ENCODE peak calls at places on chromosomes 5 and 9, in six cellular contexts. Q is adrenal gland; L is uterus; U is spleen; Y is CD8-positive, alpha-beta memory T cell; M is A549. S is an unnamed sample.

GRCh38 chr9:121684381-121685145 is 33.1 kb downstream of the DAB2IP start:
- DNase-seq in Q (no peak), U (peak; percentile 78), Y (no peak), M (peak; percentile 60), L (peak; percentile 50), S (no peak)

GRCh38 chr9:123686131-123686848 is 243.6 kb downstream of the DENND1A start:
- DNase-seq in U (no peak), L (no peak), Q (peak; percentile 75), M (no peak), Y (no peak), S (peak; percentile 22)

GRCh38 chr5:110869927-110870326 is 131.1 kb downstream of the SLC25A46 start:
- DNase-seq in Q (no peak), M (no peak), L (no peak), U (no peak), Y (no peak), S (no peak)

GRCh38 chr9:131287366-131287765 is 2.2 kb upstream of the PLPP7 start:
- DNase-seq in Y (no peak), L (no peak), Q (no peak), M (no peak), U (no peak), S (no peak)

GRCh38 chr5:132953710-132954109 is 9.7 kb downstream of the AFF4 start:
- DNase-seq in Q (no peak), L (no peak), Y (no peak), U (no peak), M (no peak), S (no peak)

GRCh38 chr9:99181621-99182020 is 40.1 kb downstream of the ALG2 start:
- DNase-seq in M (no peak), Y (no peak), U (no peak), L (no peak), Q (no peak), S (no peak)

GRCh38 chr9:117073539-117074336 is 341.1 kb downstream of the ASTN2 start:
- DNase-seq in L (no peak), Q (peak; percentile 60), Y (no peak), M (peak; percentile 15), U (no peak), S (no peak)

GRCh38 chr9:31541626-31542025 is 842.8 kb upstream of the ACO1 start:
- DNase-seq in Y (no peak), Q (no peak), L (no peak), U (no peak), M (no peak), S (no peak)

GRCh38 chr5:65190328-65191053 is 291.2 kb downstream of the ADAMTS6 start:
- DNase-seq in U (no peak), Y (no peak), L (no peak), M (no peak), Q (no peak), S (peak; percentile 89)

GRCh38 chr9:98339987-98340564 is 84.6 kb upstream of the TBC1D2 start:
- DNase-seq in L (no peak), M (no peak), Y (no peak), Q (no peak), U (no peak), S (no peak)

GRCh38 chr5:152246401-152246800 is 158.7 kb downstream of the NMUR2 start:
- DNase-seq in L (no peak), U (no peak), M (no peak), Q (no peak), Y (no peak), S (no peak)

GRCh38 chr5:37696190-37697021 is 143.4 kb downstream of the GDNF start:
- DNase-seq in M (no peak), Q (no peak), U (no peak), L (no peak), Y (no peak), S (peak; percentile 73)

GRCh38 chr5:123091258-123091987 is 2.4 kb downstream of the PRDM6 start:
- DNase-seq in Y (no peak), M (no peak), U (no peak), Q (no peak), L (no peak), S (no peak)

GRCh38 chr5:91598216-91598615 is 215.1 kb upstream of the ARRDC3 start:
- DNase-seq in M (no peak), L (no peak), Q (no peak), U (no peak), Y (no peak), S (no peak)

GRCh38 chr5:136906545-136906944 is 541.2 kb upstream of the TRPC7 start:
- DNase-seq in L (no peak), M (no peak), Y (no peak), Q (no peak), U (no peak), S (peak; percentile 43)

GRCh38 chr9:137880160-137880975 is 2.8 kb downstream of the CACNA1B start:
- DNase-seq in Y (no peak), L (no peak), M (no peak), Q (no peak), U (no peak), S (no peak)

GRCh38 chr5:168707646-168708300 is 128.6 kb upstream of the PANK3 start:
- DNase-seq in L (no peak), M (no peak), U (no peak), Y (no peak), Q (peak; percentile 34), S (no peak)

GRCh38 chr9:124098141-124098905 is 86.8 kb downstream of the LHX2 start:
- DNase-seq in Q (no peak), Y (no peak), L (no peak), U (no peak), M (no peak), S (no peak)

GRCh38 chr9:63859475-63860215 is 1425.4 kb downstream of the FOXD4L5 start:
- DNase-seq in U (peak; percentile 71), L (peak; percentile 20), Y (peak; percentile 38), M (peak; percentile 30), Q (peak; percentile 65), S (no peak)

GRCh38 chr9:95204710-95205109 is 112.8 kb downstream of the FANCC start:
- DNase-seq in Y (no peak), U (no peak), L (no peak), M (no peak), Q (no peak), S (no peak)

GRCh38 chr5:73764996-73765395 is 139.0 kb downstream of the ARHGEF28 start:
- DNase-seq in Q (no peak), L (no peak), M (no peak), Y (no peak), U (no peak), S (no peak)

GRCh38 chr9:13532407-13532806 is 252.9 kb upstream of the MPDZ start:
- DNase-seq in M (no peak), L (no peak), Q (no peak), Y (no peak), U (no peak), S (peak; percentile 6)

GRCh38 chr9:92762781-92763708 is 1.6 kb downstream of the BICD2 start:
- DNase-seq in U (peak; percentile 82), Y (no peak), M (no peak), Q (peak; percentile 54), L (no peak), S (no peak)

GRCh38 chr5:66960373-66961137 is 236.0 kb downstream of the CD180 start:
- DNase-seq in Q (peak; percentile 60), M (no peak), Y (no peak), L (no peak), U (no peak), S (no peak)

GRCh38 chr9:117414220-117414905 is 494 bp downstream of the ASTN2 start:
- DNase-seq in L (no peak), Q (peak; percentile 61), U (no peak), Y (no peak), M (no peak), S (no peak)

DNA sequence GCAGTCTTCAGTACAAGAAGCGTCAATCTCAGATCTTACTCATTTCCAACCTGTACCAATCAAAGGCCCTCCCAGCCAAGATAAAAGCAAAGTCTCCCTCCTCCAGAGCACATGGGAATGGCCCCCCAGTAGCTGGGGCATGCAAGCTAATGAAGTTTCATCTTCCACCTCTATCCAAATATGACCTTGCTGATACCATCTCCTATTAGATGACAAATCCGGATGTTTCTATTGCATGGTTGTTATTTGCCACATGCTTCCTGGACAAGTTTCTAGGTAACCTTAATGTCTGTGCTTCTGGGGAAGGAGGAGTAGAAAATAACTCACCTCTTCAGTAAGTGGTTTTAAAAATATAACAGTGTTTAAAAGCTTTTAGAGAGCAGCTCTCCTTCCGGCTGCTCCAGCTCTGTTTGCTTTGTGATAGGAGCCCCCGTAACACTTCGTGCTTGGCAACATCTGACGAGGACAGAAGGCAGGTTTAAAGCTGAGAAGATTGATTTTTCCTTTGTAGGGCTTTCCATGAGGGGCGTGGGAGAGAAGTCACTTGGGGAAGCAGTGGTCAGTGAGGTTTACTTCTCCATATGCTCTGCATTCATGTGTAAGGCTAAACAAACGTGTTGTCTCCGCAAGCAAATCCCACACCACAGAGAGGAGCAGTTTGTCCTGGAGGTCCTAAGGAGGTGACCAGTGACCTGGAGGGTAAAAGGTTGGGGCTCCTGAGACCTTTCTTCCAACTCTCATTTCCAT is 40.3 kb upstream of the GLRX start:
- DNase-seq in L (no peak), M (no peak), U (no peak), Q (no peak), Y (no peak), S (no peak)
- H3K27ac ChIP-seq in L (peak overlapping the region; percentile 57), M (peak overlapping the region; percentile 82), U (no peak overlapping the region), Q (peak overlapping the region; percentile 14), Y (no peak overlapping the region), S (peak overlapping the region; percentile 96)

GRCh38 chr5:76401801-76402250 is 1.3 kb upstream of the IQGAP2 start:
- DNase-seq in M (no peak), L (no peak), U (peak; percentile 81), Q (no peak), Y (no peak), S (no peak)
- H3K27ac ChIP-seq in M (peak overlapping the region; percentile 86), L (no peak overlapping the region), U (peak overlapping the region; percentile 93), Q (peak overlapping the region; percentile 65), Y (peak overlapping the region; percentile 94), S (no peak overlapping the region)

GRCh38 chr9:110746211-110746930 is 77.8 kb downstream of the MUSK start:
- DNase-seq in M (no peak), Q (no peak), U (no peak), Y (no peak), L (no peak), S (no peak)

GRCh38 chr9:110748251-110748893 is 79.8 kb downstream of the MUSK start:
- DNase-seq in Y (no peak), Q (no peak), M (no peak), L (no peak), U (no peak), S (peak; percentile 64)

GRCh38 chr9:110745656-110746055 is 77.1 kb downstream of the MUSK start:
- DNase-seq in Y (no peak), M (no peak), L (no peak), U (no peak), Q (no peak), S (no peak)

GRCh38 chr9:110742741-110743371 is 74.3 kb downstream of the MUSK start:
- DNase-seq in Y (no peak), Q (no peak), L (no peak), M (no peak), U (no peak), S (no peak)

GRCh38 chr9:110744753-110745522 is 76.3 kb downstream of the MUSK start:
- DNase-seq in M (peak; percentile 67), Y (no peak), Q (peak; percentile 57), L (peak; percentile 51), U (no peak), S (peak; percentile 84)
- H3K27ac ChIP-seq in M (peak overlapping the region; percentile 85), Y (no peak overlapping the region), Q (no peak overlapping the region), L (peak overlapping the region; percentile 88), U (no peak overlapping the region), S (peak overlapping the region; percentile 91)

DNA sequence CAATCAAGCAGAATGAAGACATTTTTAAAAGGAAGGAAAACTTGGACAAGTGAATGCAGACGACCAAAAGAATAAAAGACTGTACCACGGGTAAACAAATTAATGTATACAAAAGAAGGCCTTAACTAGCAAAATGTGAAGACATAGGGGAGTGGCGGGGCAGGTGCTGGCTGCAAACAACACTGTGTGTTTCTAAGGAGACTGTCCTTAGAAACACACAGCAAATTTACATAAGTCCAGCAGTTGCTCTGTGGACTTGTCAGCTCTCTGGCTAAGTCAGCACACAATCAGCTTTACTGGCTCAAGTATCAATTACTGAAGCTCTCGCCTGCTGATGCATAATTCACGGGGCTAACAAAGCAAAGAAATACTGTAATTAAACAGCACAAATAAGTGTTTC is 24.8 kb downstream of the PTBP3 start:
- DNase-seq in L (no peak), M (no peak), U (no peak), Q (no peak), Y (no peak), S (no peak)
- H3K27ac ChIP-seq in L (no peak overlapping the region), M (no peak overlapping the region), U (no peak overlapping the region), Q (no peak overlapping the region), Y (no peak overlapping the region), S (no peak overlapping the region)

S was measured in epithelial cell of prostate.